ENCODE peak calls at places on chromosomes 12 and 14, in nine cellular contexts. A is epithelial cell of esophagus, R is mesothelial cell of epicardium, I is tibial artery, J is MM.1S, H is thoracic aorta, G is stomach, Z is psoas muscle, L is fibroblast of the aortic adventitia. O is an unnamed sample.

GRCh38 chr12:110669193-110669502 is 19.8 kb downstream of the HVCN1 start:
- DNase-seq in A (no peak), R (no peak), I (no peak), J (no peak), H (no peak), G (no peak), Z (no peak), L (no peak), O (no peak)

GRCh38 chr12:56872366-56872765 is 61.8 kb downstream of the SDR9C7 start:
- DNase-seq in A (no peak), R (no peak), I (no peak), J (no peak), H (no peak), G (no peak), Z (no peak), L (no peak), O (no peak)

GRCh38 chr12:57461904-57462306 is 2.3 kb downstream of the GLI1 start:
- DNase-seq in A (peak), R (no peak), I (no peak), J (no peak), H (no peak), G (no peak), Z (no peak), L (peak), O (no peak)

GRCh38 chr12:51059086-51059485 is 11.0 kb downstream of the LETMD1 start:
- DNase-seq in A (no peak), R (no peak), I (no peak), J (no peak), H (no peak), G (no peak), Z (no peak), L (no peak), O (no peak)

GRCh38 chr12:90229771-90230170 is 521.1 kb upstream of the ATP2B1 start:
- DNase-seq in A (peak), R (no peak), I (no peak), J (no peak), H (no peak), G (no peak), Z (no peak), L (peak), O (no peak)

GRCh38 chr14:100679707-100680438 is 46.8 kb upstream of the DLK1 start:
- DNase-seq in A (no peak), R (peak), I (no peak), J (no peak), H (no peak), G (no peak), Z (peak), L (peak), O (no peak)

GRCh38 chr12:114834621-114835020 is 150.6 kb upstream of the TBX3 start:
- DNase-seq in A (no peak), R (no peak), I (no peak), J (no peak), H (no peak), G (no peak), Z (no peak), L (peak), O (no peak)

GRCh38 chr12:48924617-48925217 is 575 bp downstream of the FKBP11 start:
- DNase-seq in A (peak), R (peak), I (peak), J (peak), H (no peak), G (peak), Z (peak), L (peak), O (peak)

GRCh38 chr12:109278912-109279311 is 30.2 kb downstream of the FOXN4 start:
- DNase-seq in A (no peak), R (no peak), I (no peak), J (no peak), H (no peak), G (no peak), Z (no peak), L (no peak), O (no peak)

GRCh38 chr14:56844603-56845002 is 34.3 kb upstream of the OTX2 start:
- DNase-seq in A (no peak), R (no peak), I (no peak), J (no peak), H (no peak), G (no peak), Z (no peak), L (no peak), O (no peak)

GRCh38 chr14:47872588-47872987 is 197.2 kb upstream of the MDGA2 start:
- DNase-seq in A (no peak), R (no peak), I (no peak), J (no peak), H (no peak), G (no peak), Z (no peak), L (no peak), O (no peak)

GRCh38 chr14:73725116-73726024 is 11.2 kb upstream of the PNMA1 start:
- DNase-seq in A (no peak), R (no peak), I (no peak), J (no peak), H (no peak), G (no peak), Z (peak), L (peak), O (no peak)

GRCh38 chr12:67472551-67472950 is 176.0 kb upstream of the DYRK2 start:
- DNase-seq in A (peak), R (no peak), I (peak), J (no peak), H (no peak), G (no peak), Z (no peak), L (peak), O (no peak)

GRCh38 chr14:81991998-81992397 is 458.3 kb upstream of the SEL1L start:
- DNase-seq in A (peak), R (no peak), I (no peak), J (no peak), H (no peak), G (no peak), Z (no peak), L (no peak), O (no peak)

GRCh38 chr12:32736445-32736844 is 19.3 kb downstream of the YARS2 start:
- DNase-seq in A (no peak), R (no peak), I (no peak), J (no peak), H (no peak), G (no peak), Z (no peak), L (no peak), O (no peak)

GRCh38 chr14:50335389-50335788 is 23.3 kb downstream of the DMAC2L start:
- DNase-seq in A (peak), R (no peak), I (peak), J (no peak), H (no peak), G (no peak), Z (peak), L (peak), O (no peak)

GRCh38 chr14:51283402-51283825 is 43.4 kb downstream of the TMX1 start:
- DNase-seq in A (peak), R (no peak), I (no peak), J (peak), H (no peak), G (no peak), Z (no peak), L (peak), O (no peak)

DNA sequence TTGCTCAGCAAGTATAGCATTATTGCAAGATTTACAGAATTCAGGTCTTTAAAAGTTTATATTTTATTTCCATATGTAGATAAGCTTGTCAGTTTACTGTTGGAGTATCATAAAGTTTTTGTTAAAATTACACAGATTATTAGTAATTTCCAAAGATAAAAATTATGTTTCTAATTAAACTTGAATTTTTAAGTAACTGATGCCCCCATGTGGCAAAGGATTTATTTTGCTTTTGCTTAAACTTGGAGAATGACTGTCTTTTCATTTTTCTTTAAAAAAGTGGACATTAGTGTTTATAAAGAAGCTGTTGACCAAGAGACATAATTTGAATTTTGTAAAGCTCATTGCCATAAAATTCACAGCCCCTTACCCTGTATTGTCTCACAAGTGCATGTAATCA is 45.8 kb downstream of the ETNK1 start:
- DNase-seq in A (no peak), R (no peak), I (no peak), J (no peak), H (no peak), G (no peak), Z (no peak), L (peak), O (no peak)
- TF ChIP-seq CTCF in A (no peak), R (peak), I (no peak), J (peak), H (no peak), G (no peak), Z (no peak), L (peak), O (peak)

GRCh38 chr12:7645395-7646177 is 20.1 kb downstream of the APOBEC1 start:
- DNase-seq in A (peak), R (no peak), I (peak), J (peak), H (no peak), G (no peak), Z (no peak), L (peak), O (no peak)

GRCh38 chr12:7642287-7642686 is 23.4 kb downstream of the APOBEC1 start:
- DNase-seq in A (no peak), R (no peak), I (no peak), J (no peak), H (no peak), G (no peak), Z (no peak), L (no peak), O (no peak)

GRCh38 chr12:7646178-7646475 is 19.6 kb downstream of the APOBEC1 start:
- DNase-seq in A (no peak), R (no peak), I (no peak), J (no peak), H (no peak), G (no peak), Z (no peak), L (no peak), O (no peak)

GRCh38 chr12:7638764-7639570 is 26.7 kb downstream of the APOBEC1 start:
- DNase-seq in A (peak), R (peak), I (peak), J (peak), H (peak), G (peak), Z (peak), L (peak), O (peak)

GRCh38 chr12:7642876-7643309 is 22.8 kb downstream of the APOBEC1 start:
- DNase-seq in A (peak), R (no peak), I (no peak), J (peak), H (no peak), G (no peak), Z (no peak), L (peak), O (no peak)
- TF ChIP-seq CTCF in A (peak), R (peak), I (no peak), J (peak), H (peak), G (no peak), Z (peak), L (peak), O (peak)

DNA sequence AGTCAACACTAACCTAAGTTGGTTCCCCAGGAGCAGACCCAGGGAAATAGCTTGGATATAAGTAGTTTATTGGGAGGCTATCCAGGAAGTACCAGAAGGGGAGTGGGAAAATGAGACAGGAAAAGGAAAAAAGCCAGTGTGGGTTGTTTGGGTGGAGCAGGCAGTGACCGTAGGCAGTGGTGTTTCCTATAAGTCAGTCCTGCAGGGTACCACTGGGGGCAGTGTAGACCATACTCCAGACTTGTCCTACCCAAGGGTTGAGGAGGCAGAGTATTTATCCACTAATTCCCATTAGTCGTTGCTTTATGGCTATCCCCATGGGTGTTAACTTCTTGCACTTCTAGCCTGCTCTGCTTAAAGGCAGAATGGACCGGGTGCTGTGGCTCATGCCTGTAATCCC is 6.4 kb upstream of the CCDC60 start:
- DNase-seq in A (no peak), R (no peak), I (no peak), J (no peak), H (no peak), G (no peak), Z (no peak), L (no peak), O (no peak)
- TF ChIP-seq CTCF in A (no peak), R (peak), I (peak), J (no peak), H (peak), G (no peak), Z (peak), L (no peak), O (peak)

DNA sequence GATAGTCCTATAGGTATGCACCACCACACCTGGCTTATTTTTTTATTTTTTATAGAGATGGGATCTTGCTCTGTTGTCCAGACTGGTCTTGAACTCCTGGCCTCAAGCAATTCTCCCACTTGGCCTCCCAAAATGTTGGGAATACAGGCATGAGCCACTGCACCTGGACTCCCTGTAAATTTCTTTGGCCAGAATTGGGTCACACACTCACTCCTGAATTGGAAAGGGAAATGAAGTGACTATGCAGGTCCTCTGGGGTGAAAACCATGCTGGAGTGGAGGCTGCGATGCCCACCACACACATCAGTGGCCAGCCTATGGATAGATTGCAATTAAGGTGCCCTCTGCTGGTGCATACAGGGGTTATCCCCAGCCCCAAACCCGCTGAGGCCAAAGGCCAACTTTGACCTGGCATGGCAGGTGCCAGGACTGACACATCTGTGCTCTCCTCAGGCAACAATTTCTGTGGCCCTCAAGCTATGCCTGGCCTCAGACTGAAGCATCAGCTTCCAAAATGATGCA is 125.6 kb downstream of the SLC38A6 start:
- DNase-seq in A (no peak), R (no peak), I (no peak), J (no peak), H (no peak), G (no peak), Z (no peak), L (no peak), O (peak)
- TF ChIP-seq CTCF in A (peak), R (no peak), I (no peak), J (no peak), H (no peak), G (no peak), Z (peak), L (peak), O (peak)

DNA sequence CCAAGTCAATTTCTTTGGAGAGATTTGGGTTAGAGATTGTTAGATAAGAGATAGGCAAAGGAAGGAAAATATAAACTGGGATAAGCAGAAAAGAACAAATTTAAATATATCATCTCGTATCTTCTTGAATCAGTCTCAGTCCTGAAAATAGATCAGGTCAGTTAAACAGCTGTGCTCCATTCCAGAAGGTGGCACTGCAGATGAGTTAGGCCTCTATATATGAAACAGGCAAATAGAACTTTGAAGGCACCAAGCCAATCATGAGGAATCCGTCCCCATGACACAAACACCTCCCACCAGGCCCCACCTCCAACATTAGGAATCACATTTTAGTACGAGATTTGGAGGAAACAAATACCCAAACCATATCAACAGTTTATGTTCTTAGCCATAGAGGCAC is 605.5 kb upstream of the USP15 start:
- DNase-seq in A (peak), R (no peak), I (no peak), J (peak), H (no peak), G (no peak), Z (no peak), L (no peak), O (no peak)
- TF ChIP-seq CTCF in A (peak), R (no peak), I (no peak), J (peak), H (no peak), G (no peak), Z (no peak), L (no peak), O (peak)

DNA sequence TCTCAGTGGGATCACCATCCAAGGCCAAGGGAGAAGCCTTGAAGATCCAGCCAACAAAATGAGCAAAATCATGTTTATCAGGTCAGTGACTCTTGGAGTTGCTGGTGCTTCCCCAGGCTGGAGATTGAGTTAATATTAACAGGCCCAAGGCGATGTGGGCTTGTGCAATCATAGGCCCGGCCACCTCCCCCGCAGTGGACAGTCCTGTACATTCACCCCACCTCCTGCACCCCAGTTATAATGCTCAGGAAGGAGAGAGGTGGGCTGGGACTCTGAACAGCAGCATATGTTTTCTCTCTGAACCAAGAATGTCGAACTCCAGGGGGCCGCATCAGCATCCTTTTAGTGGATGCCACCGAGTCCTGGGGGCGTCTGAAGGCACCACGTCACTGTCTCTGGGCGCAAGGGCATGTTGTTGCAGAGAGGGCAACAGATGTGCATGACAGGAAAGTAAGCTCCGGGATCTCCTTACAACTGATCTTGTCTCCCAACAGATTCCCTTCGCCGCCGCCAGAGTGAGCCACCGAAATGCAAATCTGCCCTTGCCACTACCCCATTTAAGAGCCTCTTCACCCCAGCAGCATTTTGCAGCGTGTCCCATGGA is 32.2 kb upstream of the SERPINA6 start:
- DNase-seq in A (peak), R (no peak), I (peak), J (no peak), H (no peak), G (peak), Z (peak), L (peak), O (no peak)
- TF ChIP-seq CTCF in A (peak), R (no peak), I (peak), J (no peak), H (peak), G (peak), Z (no peak), L (peak), O (peak)

GRCh38 chr12:116524964-116525379 is 34.2 kb upstream of the MAP1LC3B2 start:
- DNase-seq in A (peak), R (no peak), I (no peak), J (no peak), H (no peak), G (no peak), Z (no peak), L (peak), O (no peak)
- TF ChIP-seq CTCF in A (no peak), R (no peak), I (no peak), J (no peak), H (no peak), G (no peak), Z (no peak), L (no peak), O (no peak)

DNA sequence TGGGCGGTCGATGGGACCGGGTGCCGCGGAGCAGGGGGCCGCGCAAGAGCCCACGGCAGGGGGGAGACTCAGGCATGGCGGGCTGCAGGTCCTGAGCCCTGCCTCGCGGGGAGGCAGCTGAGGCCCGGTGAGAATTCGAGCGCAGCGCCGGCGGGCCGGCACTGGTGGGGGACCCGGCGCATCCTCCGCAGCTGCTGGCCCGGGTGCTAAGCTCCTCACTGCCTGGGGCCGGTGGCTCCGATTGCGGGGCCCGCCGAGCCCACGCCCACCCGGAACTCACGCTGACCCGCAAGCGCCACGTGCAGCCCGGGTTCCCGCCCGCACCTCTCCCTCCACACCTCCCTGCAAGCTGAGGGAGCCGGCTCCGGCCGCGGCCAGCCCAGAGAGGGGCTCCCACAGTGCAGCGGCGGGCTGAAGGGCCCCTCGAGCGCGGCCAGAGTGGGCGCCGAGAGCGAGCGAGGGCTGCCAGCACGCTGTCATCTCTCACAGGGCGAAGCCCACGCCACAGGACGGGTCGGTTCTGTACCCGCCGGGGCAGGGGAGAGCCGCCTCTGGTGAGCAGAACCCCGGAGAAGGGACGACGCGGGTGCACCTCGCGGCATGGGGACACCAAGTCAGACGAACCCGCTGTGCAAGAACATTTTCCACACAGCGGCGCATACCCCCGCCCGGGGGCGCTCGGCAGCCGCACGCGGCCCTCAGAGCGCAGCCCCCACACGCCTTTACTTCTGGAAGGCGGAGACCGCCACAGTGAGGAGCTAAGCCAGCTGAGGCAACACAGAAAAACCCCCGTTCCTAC is 1.2 kb upstream of the SIVA1 start:
- DNase-seq in A (no peak), R (no peak), I (no peak), J (peak), H (no peak), G (no peak), Z (no peak), L (no peak), O (no peak)
- TF ChIP-seq CTCF in A (no peak), R (no peak), I (no peak), J (peak), H (no peak), G (no peak), Z (no peak), L (no peak), O (no peak)

DNA sequence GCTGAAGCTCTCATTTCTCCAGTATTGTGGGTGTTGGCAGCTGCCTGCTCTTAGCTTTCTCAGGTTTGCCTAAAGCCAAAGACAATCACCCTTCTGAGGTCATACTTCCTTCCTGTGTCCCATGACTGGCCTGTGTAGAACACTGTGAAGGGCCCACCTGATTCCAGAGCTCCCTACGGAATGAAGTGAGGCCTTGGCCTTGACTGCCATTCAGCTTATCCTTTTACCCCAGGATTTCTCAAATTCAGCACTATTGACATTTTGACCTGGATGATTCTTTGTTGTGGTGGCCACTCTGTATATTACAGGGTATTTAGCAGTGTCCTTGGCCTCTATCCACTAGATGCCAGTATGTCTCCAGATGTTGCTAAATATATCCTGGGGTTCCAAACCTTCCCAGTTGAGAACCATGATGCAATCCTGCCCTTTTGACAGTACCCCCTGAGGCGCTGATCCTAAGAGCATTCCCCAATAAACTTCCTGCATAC is 112.3 kb upstream of the KRR1 start:
- DNase-seq in A (peak), R (no peak), I (no peak), J (no peak), H (no peak), G (no peak), Z (no peak), L (peak), O (no peak)
- TF ChIP-seq CTCF in A (peak), R (no peak), I (no peak), J (no peak), H (no peak), G (no peak), Z (no peak), L (no peak), O (peak)

GRCh38 chr12:66352197-66352596 is 49.9 kb downstream of the HELB start:
- DNase-seq in A (peak), R (no peak), I (no peak), J (peak), H (no peak), G (no peak), Z (no peak), L (peak), O (no peak)
- TF ChIP-seq CTCF in A (peak), R (no peak), I (no peak), J (peak), H (no peak), G (no peak), Z (no peak), L (peak), O (peak)